ENCODE peak calls at places on chromosomes 2 and 18, in ten cellular contexts. I is C1 segment of cervical spinal cord; T is nephron progenitor cell; G is M059J; V is WTC11; L is fibroblast of the conjunctiva; R is effector memory CD8-positive, alpha-beta T cell; Y is astrocyte of the hippocampus; Q is T-helper 2 cell; Z is NCI-H748 treated with DMSO at 0.1 percent for 48 hours. H is an unnamed sample.

GRCh38 chr2:40606862-40607261 is 155.0 kb upstream of the SLC8A1 start:
- DNase-seq in Y (no peak), G (peak; percentile 38), I (no peak), Q (no peak), V (no peak), R (no peak), T (no peak), L (no peak), Z (no peak), H (no peak)

GRCh38 chr2:151024696-151025095 is 237.0 kb downstream of the RBM43 start:
- DNase-seq in R (no peak), L (no peak), T (no peak), Y (no peak), V (no peak), Q (no peak), Z (no peak), G (no peak), I (no peak), H (no peak)

GRCh38 chr2:226796840-226797288 is 2.8 kb downstream of the IRS1 start:
- DNase-seq in I (no peak), R (no peak), T (peak; percentile 3), G (no peak), Z (no peak), L (no peak), Q (no peak), V (peak; percentile 21), Y (peak; percentile 39), H (no peak)

GRCh38 chr18:56433919-56434318 is 204.5 kb downstream of the TXNL1 start:
- DNase-seq in Q (no peak), Z (no peak), R (no peak), L (no peak), V (no peak), I (no peak), T (no peak), Y (no peak), G (no peak), H (no peak)

GRCh38 chr2:150212722-150213171 is 274.7 kb downstream of the RND3 start:
- DNase-seq in G (no peak), V (no peak), I (no peak), Z (no peak), Y (no peak), L (peak; percentile 27), T (no peak), Q (no peak), R (no peak), H (no peak)

GRCh38 chr2:53475320-53475719 is 292.3 kb upstream of the CHAC2 start:
- DNase-seq in G (peak; percentile 95), Z (no peak), R (no peak), Y (peak; percentile 27), V (no peak), T (no peak), L (no peak), I (no peak), Q (no peak), H (no peak)

GRCh38 chr18:76496200-76496890 is 1.3 kb upstream of the ZNF516 start:
- DNase-seq in G (no peak), Q (no peak), Y (peak; percentile 73), Z (peak; percentile 75), I (peak; percentile 27), L (no peak), V (peak; percentile 72), T (peak; percentile 73), R (peak; percentile 36), H (peak; percentile 63)

GRCh38 chr2:149100739-149101699 is 62.5 kb downstream of the LYPD6B start:
- DNase-seq in V (no peak), T (no peak), Z (no peak), I (no peak), Q (no peak), G (no peak), Y (no peak), R (no peak), L (no peak), H (no peak)

GRCh38 chr2:52934354-52934898 is 833.2 kb upstream of the CHAC2 start:
- DNase-seq in L (peak; percentile 68), I (no peak), Z (no peak), T (no peak), Y (peak; percentile 81), G (peak; percentile 58), V (no peak), Q (no peak), R (no peak), H (no peak)

GRCh38 chr18:39604836-39605235 is 2039.2 kb upstream of the CELF4 start:
- DNase-seq in G (peak; percentile 43), Q (no peak), Y (peak; percentile 30), R (no peak), I (no peak), T (no peak), V (no peak), L (peak; percentile 18), Z (no peak), H (no peak)

GRCh38 chr18:58239879-58240278 is 195.9 kb downstream of the NEDD4L start:
- DNase-seq in L (no peak), I (no peak), Y (no peak), R (no peak), Z (no peak), T (no peak), V (no peak), G (peak; percentile 84), Q (no peak), H (no peak)

GRCh38 chr2:208586516-208586915 is 179.9 kb downstream of the PTH2R start:
- DNase-seq in G (no peak), Y (no peak), I (no peak), Z (no peak), Q (no peak), T (no peak), V (no peak), L (no peak), R (no peak), H (no peak)

GRCh38 chr2:120580709-120581108 is 155.0 kb upstream of the GLI2 start:
- DNase-seq in I (no peak), Q (no peak), G (no peak), Z (no peak), L (no peak), T (no peak), Y (no peak), V (no peak), R (no peak), H (no peak)

GRCh38 chr18:41905786-41906527 is 49.1 kb upstream of the PIK3C3 start:
- DNase-seq in V (no peak), L (no peak), T (no peak), Y (no peak), Z (peak; percentile 32), R (no peak), G (peak; percentile 2), I (no peak), Q (no peak), H (no peak)

GRCh38 chr18:44699571-44700261 is 19.0 kb downstream of the SETBP1 start:
- DNase-seq in Q (no peak), L (no peak), T (no peak), Z (no peak), G (no peak), V (no peak), I (no peak), R (no peak), Y (no peak), H (no peak)

GRCh38 chr2:232327089-232328037 is 51.2 kb upstream of the ALPP start:
- DNase-seq in Q (peak; percentile 67), R (peak; percentile 85), L (peak; percentile 23), Z (no peak), G (no peak), I (peak; percentile 43), Y (peak; percentile 85), V (peak; percentile 96), T (peak; percentile 93), H (peak; percentile 73)

GRCh38 chr2:26088038-26088643 is 54.3 kb downstream of the RAB10 start:
- DNase-seq in L (peak; percentile 6), Z (no peak), G (peak; percentile 28), T (peak; percentile 7), Y (peak; percentile 43), V (no peak), I (no peak), Q (no peak), R (no peak), H (no peak)

GRCh38 chr2:113203901-113204519 is 30.2 kb downstream of the PSD4 start:
- DNase-seq in L (peak; percentile 55), I (peak; percentile 41), Z (peak; percentile 73), V (peak; percentile 86), Q (no peak), R (peak; percentile 65), Y (peak; percentile 91), T (peak; percentile 80), G (peak; percentile 76), H (peak; percentile 72)

GRCh38 chr2:169641464-169641863 is 52.7 kb downstream of the CFAP210 start:
- DNase-seq in Z (no peak), R (no peak), V (no peak), G (no peak), Y (no peak), T (no peak), I (no peak), L (no peak), Q (no peak), H (no peak)

GRCh38 chr2:32864337-32864736 is 82.4 kb upstream of the LTBP1 start:
- DNase-seq in Q (no peak), Y (peak; percentile 91), I (no peak), Z (no peak), R (no peak), T (no peak), V (no peak), L (peak; percentile 83), G (peak; percentile 66), H (no peak)

GRCh38 chr2:113167115-113167932 is 6.4 kb upstream of the PSD4 start:
- DNase-seq in T (no peak), Y (no peak), Q (no peak), V (no peak), I (no peak), Z (no peak), G (no peak), L (no peak), R (no peak), H (peak; percentile 59)

GRCh38 chr2:216909541-216910175 is 49.8 kb upstream of the TNP1 start:
- DNase-seq in G (no peak), L (no peak), Z (no peak), I (no peak), R (no peak), T (no peak), Q (no peak), Y (no peak), V (no peak), H (no peak)

GRCh38 chr2:95379616-95379925 is 22.9 kb upstream of the FAHD2A start:
- DNase-seq in G (no peak), Y (no peak), T (no peak), Z (no peak), V (peak; percentile 66), L (no peak), R (no peak), Q (no peak), I (no peak), H (no peak)

GRCh38 chr18:76494541-76495403 is at the start of gene ZNF516:
- DNase-seq in Y (peak; percentile 71), T (peak; percentile 68), I (no peak), L (no peak), R (no peak), Z (no peak), V (peak; percentile 53), Q (no peak), G (peak; percentile 24), H (no peak)

GRCh38 chr2:239944706-239945551 is 80.2 kb downstream of the NDUFA10 start:
- DNase-seq in G (no peak), T (peak; percentile 29), Q (no peak), V (no peak), L (no peak), Y (peak; percentile 29), R (peak; percentile 24), I (peak; percentile 42), Z (no peak), H (peak; percentile 41)

GRCh38 chr2:233359823-233360222 is 5.5 kb downstream of the DGKD start:
- DNase-seq in R (no peak), Y (no peak), V (no peak), G (no peak), L (no peak), I (no peak), Z (no peak), Q (no peak), T (no peak), H (no peak)

GRCh38 chr2:84486436-84487115 is 27.5 kb upstream of the SUCLG1 start:
- DNase-seq in T (no peak), R (no peak), V (no peak), I (no peak), G (no peak), Q (no peak), L (peak; percentile 10), Y (peak; percentile 69), Z (peak; percentile 0), H (peak; percentile 73)

GRCh38 chr2:202035089-202035940 is 1.7 kb downstream of the FZD7 start:
- DNase-seq in Z (no peak), G (peak; percentile 49), L (peak; percentile 67), T (peak; percentile 76), Q (peak; percentile 16), I (no peak), R (no peak), V (peak; percentile 62), Y (peak; percentile 90), H (no peak)